ENCODE peak calls at places on chromosomes 5 and 9, in nine cellular contexts. S, K, W, F, L, N, R, C and Q are unnamed samples. For H3K4me1, the result is how much of the 10 kb centered on the place peaks cover.

GRCh38 chr9:131387394-131387793 is 6.5 kb upstream of the PRRC2B start:
- DNase-seq in S (no peak), K (no peak), W (no peak), F (no peak), L (no peak), N (no peak), R (no peak), C (no peak), Q (no peak)

GRCh38 chr5:179218586-179219330 is 126.5 kb downstream of the ADAMTS2 start:
- DNase-seq in S (no peak), K (no peak), W (no peak), F (no peak), L (no peak), N (no peak), R (no peak), C (no peak), Q (no peak)

GRCh38 chr5:90932052-90932699 is 373.6 kb downstream of the ADGRV1 start:
- DNase-seq in S (peak), K (peak), W (peak), F (peak), L (peak), N (peak), R (peak), C (peak), Q (peak)

GRCh38 chr5:139561655-139562451 is 714 bp downstream of the UBE2D2 start:
- DNase-seq in S (peak), K (peak), W (peak), F (peak), L (peak), N (no peak), R (peak), C (peak), Q (peak)

GRCh38 chr9:96441798-96442445 is 8.0 kb upstream of the HABP4 start:
- DNase-seq in S (peak), K (no peak), W (peak), F (peak), L (peak), N (no peak), R (peak), C (peak), Q (no peak)

GRCh38 chr5:151095341-151096000 is 14.6 kb upstream of the TNIP1 start:
- DNase-seq in S (peak), K (peak), W (no peak), F (no peak), L (peak), N (no peak), R (no peak), C (peak), Q (no peak)

GRCh38 chr5:126002222-126002897 is 420.8 kb upstream of the GRAMD2B start:
- DNase-seq in S (peak), K (peak), W (peak), F (peak), L (no peak), N (no peak), R (no peak), C (peak), Q (peak)

GRCh38 chr5:139764250-139764791 is 31.3 kb upstream of the PSD2 start:
- DNase-seq in S (no peak), K (no peak), W (no peak), F (peak), L (no peak), N (no peak), R (no peak), C (peak), Q (no peak)

GRCh38 chr5:72510610-72511121 is 3.5 kb upstream of the ZNF366 start:
- DNase-seq in S (no peak), K (peak), W (peak), F (no peak), L (no peak), N (no peak), R (peak), C (peak), Q (peak)

GRCh38 chr5:1273745-1274144 is 21.1 kb downstream of the TERT start:
- DNase-seq in S (no peak), K (no peak), W (no peak), F (no peak), L (no peak), N (no peak), R (no peak), C (no peak), Q (no peak)

GRCh38 chr9:135239769-135240141 is 152.3 kb downstream of the OLFM1 start:
- DNase-seq in S (no peak), K (no peak), W (no peak), F (no peak), L (no peak), N (no peak), R (no peak), C (no peak), Q (no peak)

GRCh38 chr5:106189121-106189809 is 1481.5 kb downstream of the EFNA5 start:
- DNase-seq in S (no peak), K (no peak), W (no peak), F (no peak), L (no peak), N (no peak), R (no peak), C (no peak), Q (no peak)

GRCh38 chr5:177304392-177305119 is 957 bp downstream of the PRELID1 start:
- DNase-seq in S (no peak), K (peak), W (peak), F (no peak), L (no peak), N (no peak), R (peak), C (peak), Q (no peak)

GRCh38 chr5:169706758-169707450 is 69.8 kb downstream of the DOCK2 start:
- DNase-seq in S (no peak), K (peak), W (peak), F (peak), L (peak), N (no peak), R (no peak), C (peak), Q (no peak)

GRCh38 chr5:125874057-125874456 is 549.2 kb upstream of the GRAMD2B start:
- DNase-seq in S (no peak), K (peak), W (no peak), F (no peak), L (no peak), N (no peak), R (no peak), C (no peak), Q (no peak)

GRCh38 chr9:109036744-109037680 is 23.7 kb upstream of the CTNNAL1 start:
- DNase-seq in S (no peak), K (peak), W (no peak), F (peak), L (no peak), N (no peak), R (no peak), C (no peak), Q (no peak)

GRCh38 chr9:36023260-36024048 is 13.3 kb upstream of the RECK start:
- DNase-seq in S (peak), K (peak), W (peak), F (peak), L (peak), N (peak), R (peak), C (peak), Q (peak)

GRCh38 chr5:6166698-6167394 is 211.5 kb downstream of the MED10 start:
- DNase-seq in S (no peak), K (no peak), W (no peak), F (no peak), L (no peak), N (no peak), R (peak), C (no peak), Q (no peak)

GRCh38 chr5:56594821-56595220 is 220.5 kb upstream of the MAP3K1 start:
- DNase-seq in S (no peak), K (no peak), W (no peak), F (no peak), L (no peak), N (no peak), R (peak), C (no peak), Q (no peak)

GRCh38 chr5:124825250-124825982 is 79.0 kb upstream of the ZNF608 start:
- DNase-seq in S (no peak), K (no peak), W (no peak), F (no peak), L (no peak), N (no peak), R (no peak), C (no peak), Q (no peak)

GRCh38 chr9:13149454-13149853 is 130.0 kb downstream of the MPDZ start:
- DNase-seq in S (peak), K (no peak), W (no peak), F (no peak), L (no peak), N (no peak), R (no peak), C (no peak), Q (no peak)

GRCh38 chr9:18890372-18890771 is 142.6 kb downstream of the SAXO1 start:
- DNase-seq in S (no peak), K (peak), W (peak), F (no peak), L (no peak), N (no peak), R (peak), C (peak), Q (no peak)

GRCh38 chr5:179293276-179293675 is 52.0 kb downstream of the ADAMTS2 start:
- DNase-seq in S (no peak), K (no peak), W (no peak), F (no peak), L (no peak), N (no peak), R (no peak), C (peak), Q (peak)

GRCh38 chr9:93122721-93123221 is 11.3 kb downstream of the NINJ1 start:
- DNase-seq in S (no peak), K (no peak), W (no peak), F (no peak), L (no peak), N (no peak), R (no peak), C (no peak), Q (peak)

GRCh38 chr9:98315067-98315453 is 59.6 kb upstream of the TBC1D2 start:
- DNase-seq in S (no peak), K (no peak), W (no peak), F (no peak), L (no peak), N (no peak), R (no peak), C (no peak), Q (no peak)

GRCh38 chr5:156479864-156480263 is 152.9 kb downstream of the SGCD start:
- DNase-seq in S (no peak), K (no peak), W (peak), F (no peak), L (peak), N (no peak), R (peak), C (peak), Q (peak)

GRCh38 chr5:31064215-31064614 is 129.3 kb upstream of the CDH6 start:
- DNase-seq in S (no peak), K (no peak), W (no peak), F (no peak), L (no peak), N (no peak), R (no peak), C (no peak), Q (no peak)

GRCh38 chr5:102792705-102793104 is 37.6 kb downstream of the PAM start:
- DNase-seq in S (no peak), K (peak), W (no peak), F (no peak), L (peak), N (no peak), R (no peak), C (peak), Q (no peak)

GRCh38 chr5:178437296-178438075 is 152.7 kb downstream of the COL23A1 start:
- DNase-seq in S (no peak), K (no peak), W (no peak), F (no peak), L (no peak), N (no peak), R (no peak), C (no peak), Q (peak)

GRCh38 chr9:134356496-134357470 is 30.5 kb downstream of the RXRA start:
- DNase-seq in S (peak), K (no peak), W (no peak), F (no peak), L (no peak), N (no peak), R (no peak), C (no peak), Q (no peak)

GRCh38 chr9:33620738-33621439 is 96.8 kb downstream of the ANKRD18B start:
- DNase-seq in S (no peak), K (no peak), W (peak), F (peak), L (peak), N (no peak), R (peak), C (peak), Q (no peak)

GRCh38 chr5:1447772-1448361 is 2.6 kb upstream of the SLC6A3 start:
- DNase-seq in S (no peak), K (no peak), W (no peak), F (no peak), L (no peak), N (no peak), R (no peak), C (no peak), Q (peak)

GRCh38 chr9:113238859-113239231 is 17.5 kb downstream of the SLC31A1 start:
- DNase-seq in S (no peak), K (no peak), W (no peak), F (no peak), L (no peak), N (no peak), R (no peak), C (no peak), Q (no peak)
- H3K4me1 ChIP-seq in S (under half), K (under half), W (under half), F (under half), L (under half), N (under half), R (under half), C (under half), Q (under half)

DNA sequence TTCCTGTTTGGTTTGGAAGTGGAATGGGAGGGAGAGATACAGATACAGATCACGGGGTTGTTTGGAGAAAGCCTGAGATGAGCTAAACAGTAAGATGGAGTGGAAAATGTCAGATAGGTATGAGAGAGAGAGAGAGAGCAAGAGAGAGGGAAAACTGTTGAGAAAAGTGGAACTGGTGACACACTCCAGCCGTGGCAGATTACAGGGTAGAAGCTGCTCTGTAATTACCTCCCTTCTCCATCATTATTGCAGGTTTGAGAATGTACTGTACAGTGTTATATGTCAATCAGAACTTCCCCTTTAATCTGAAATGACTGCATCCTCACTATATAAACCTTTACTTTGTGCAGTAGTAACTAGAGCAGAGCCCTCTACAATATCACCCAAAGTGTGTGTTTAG is 74.5 kb upstream of the WWC1 start:
- DNase-seq in S (no peak), K (no peak), W (no peak), F (no peak), L (no peak), N (no peak), R (no peak), C (no peak), Q (no peak)
- H3K4me1 ChIP-seq in S (under half), K (under half), W (under half), F (under half), L (under half), N (under half), R (under half), C (under half), Q (under half)

GRCh38 chr9:111966324-111966723 is 69.7 kb downstream of the UGCG start:
- DNase-seq in S (no peak), K (no peak), W (no peak), F (no peak), L (no peak), N (no peak), R (no peak), C (no peak), Q (no peak)

GRCh38 chr9:111962021-111962420 is 65.4 kb downstream of the UGCG start:
- DNase-seq in S (no peak), K (no peak), W (no peak), F (no peak), L (no peak), N (no peak), R (no peak), C (no peak), Q (no peak)

GRCh38 chr9:111961575-111961974 is 65.0 kb downstream of the UGCG start:
- DNase-seq in S (peak), K (peak), W (peak), F (no peak), L (peak), N (no peak), R (peak), C (peak), Q (no peak)

GRCh38 chr9:111965566-111966019 is 69.0 kb downstream of the UGCG start:
- DNase-seq in S (no peak), K (no peak), W (peak), F (no peak), L (peak), N (no peak), R (peak), C (peak), Q (no peak)

GRCh38 chr9:111963995-111964394 is 67.4 kb downstream of the UGCG start:
- DNase-seq in S (no peak), K (no peak), W (no peak), F (no peak), L (no peak), N (no peak), R (no peak), C (no peak), Q (no peak)
- H3K4me1 ChIP-seq in S (under half), K (under half), W (under half), F (under half), L (half or more), N (under half), R (under half), C (half or more), Q (under half)

GRCh38 chr5:135965504-135965903 is 10.7 kb upstream of the LECT2 start:
- DNase-seq in S (no peak), K (no peak), W (no peak), F (no peak), L (no peak), N (no peak), R (no peak), C (no peak), Q (no peak)

GRCh38 chr5:135964670-135965320 is 10.0 kb upstream of the LECT2 start:
- DNase-seq in S (no peak), K (no peak), W (peak), F (no peak), L (no peak), N (no peak), R (peak), C (peak), Q (no peak)

GRCh38 chr5:135966165-135966564 is 11.4 kb upstream of the LECT2 start:
- DNase-seq in S (no peak), K (no peak), W (no peak), F (no peak), L (no peak), N (no peak), R (no peak), C (no peak), Q (no peak)

DNA sequence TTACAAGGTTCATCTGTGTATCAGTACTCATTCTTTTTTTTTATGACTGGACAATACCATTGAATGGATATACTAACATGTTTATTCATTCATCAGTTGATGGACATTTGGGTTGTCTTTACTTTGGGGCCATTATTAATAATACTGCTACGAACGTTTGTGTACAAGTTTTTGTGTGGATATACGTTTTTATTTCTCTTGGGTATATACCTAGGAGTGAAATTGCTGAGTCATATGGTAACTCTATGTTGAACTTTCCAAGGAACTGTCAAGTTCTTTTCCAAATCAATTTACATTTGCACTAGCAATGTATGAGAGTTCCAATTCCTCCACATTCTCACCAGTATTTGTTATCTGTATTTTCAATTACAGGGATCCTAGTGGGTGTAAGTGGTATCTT is 12.0 kb upstream of the LECT2 start:
- DNase-seq in S (no peak), K (no peak), W (no peak), F (no peak), L (no peak), N (no peak), R (no peak), C (no peak), Q (no peak)
- H3K4me1 ChIP-seq in S (under half), K (under half), W (under half), F (under half), L (under half), N (under half), R (under half), C (under half), Q (under half)

DNA sequence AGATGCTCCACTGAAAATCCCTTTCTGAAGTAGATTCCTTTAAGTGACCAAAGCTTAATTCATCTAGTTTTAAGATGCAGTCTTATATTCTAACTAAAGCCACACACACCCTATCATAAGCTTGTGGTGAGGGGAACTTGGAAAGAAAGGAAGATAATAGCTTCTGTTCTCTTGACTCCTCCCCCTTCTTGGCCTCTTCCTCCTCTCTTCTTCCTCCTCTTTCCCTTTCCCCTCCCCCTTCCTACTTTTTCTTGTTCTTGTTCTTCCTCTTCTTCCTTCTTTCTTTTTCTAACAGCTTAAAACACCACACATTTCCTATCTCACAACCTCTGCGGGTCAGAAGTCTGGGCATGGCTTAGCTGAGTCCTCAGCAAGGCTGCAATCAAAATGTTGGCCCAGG is 23.5 kb downstream of the IL7R start:
- DNase-seq in S (no peak), K (no peak), W (no peak), F (no peak), L (no peak), N (no peak), R (no peak), C (no peak), Q (no peak)
- H3K4me1 ChIP-seq in S (under half), K (under half), W (under half), F (under half), L (under half), N (under half), R (under half), C (under half), Q (under half)

GRCh38 chr9:91192379-91192775 is 169.3 kb downstream of the AUH start:
- DNase-seq in S (peak), K (no peak), W (peak), F (peak), L (no peak), N (no peak), R (no peak), C (peak), Q (no peak)

GRCh38 chr9:91193658-91194391 is 167.9 kb downstream of the AUH start:
- DNase-seq in S (peak), K (peak), W (peak), F (peak), L (peak), N (peak), R (peak), C (peak), Q (peak)

GRCh38 chr9:91191443-91192378 is 170.0 kb downstream of the AUH start:
- DNase-seq in S (no peak), K (no peak), W (no peak), F (peak), L (no peak), N (no peak), R (no peak), C (no peak), Q (no peak)

GRCh38 chr9:91195372-91196012 is 166.2 kb downstream of the AUH start:
- DNase-seq in S (no peak), K (no peak), W (no peak), F (no peak), L (no peak), N (no peak), R (no peak), C (no peak), Q (no peak)

DNA sequence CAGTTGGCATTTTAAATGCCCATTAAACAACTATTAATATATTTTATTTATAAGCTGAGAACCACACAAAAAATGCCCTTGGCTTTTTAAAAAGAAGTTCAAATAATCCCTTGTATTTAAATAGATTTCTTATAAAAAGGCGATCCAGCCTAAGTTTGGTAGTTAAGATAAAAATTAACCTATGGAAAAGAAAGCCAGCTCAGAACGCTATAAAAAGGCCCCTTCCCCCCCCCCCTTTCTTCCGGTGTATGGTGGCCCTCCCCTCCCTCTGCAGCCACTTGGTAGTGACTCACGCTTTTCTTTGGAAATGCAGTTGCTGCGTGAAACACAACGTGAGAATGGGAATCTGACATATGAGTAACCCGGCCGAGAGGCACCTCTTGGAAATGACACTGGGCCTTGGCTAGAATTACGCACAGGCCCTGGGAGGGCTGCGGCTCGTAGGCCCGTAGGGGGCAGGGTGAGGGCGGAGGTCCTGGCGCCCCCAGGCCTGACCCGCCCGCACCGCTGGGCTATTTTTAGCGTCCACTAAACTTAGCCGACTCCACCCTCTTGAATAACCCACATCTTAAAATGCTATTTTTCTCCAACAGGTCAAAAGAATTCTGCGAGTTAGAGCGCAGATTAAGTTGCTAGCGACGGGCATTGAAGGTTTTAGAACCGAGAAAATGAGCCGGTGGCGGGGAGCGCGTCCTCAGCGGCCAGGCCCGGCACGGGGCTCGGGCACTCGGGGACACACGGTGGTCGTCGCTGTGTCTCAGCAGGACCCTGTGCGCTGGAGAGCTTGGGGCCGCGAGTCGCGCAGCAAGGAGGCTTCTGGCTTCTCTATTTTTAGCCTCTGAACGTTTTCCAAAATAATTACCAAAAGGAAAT is 168.7 kb downstream of the AUH start:
- DNase-seq in S (peak), K (peak), W (peak), F (peak), L (peak), N (no peak), R (peak), C (peak), Q (peak)
- H3K4me1 ChIP-seq in S (half or more), K (under half), W (under half), F (under half), L (under half), N (under half), R (under half), C (under half), Q (under half)